ENCODE peak calls at places on chromosomes 5 and 9, in ten cellular contexts. One of them, this sample, is unnamed.

GRCh38 chr9:19493174-19493811 is 84.5 kb downstream of the ACER2 start:
- DNase-seq in uterus: peak; percentile 69
- DNase-seq in stomach: peak; percentile 32
- DNase-seq in fibroblast of lung: peak; percentile 87
- DNase-seq in heart right ventricle: peak; percentile 79
- DNase-seq in right lobe of liver: no peak
- DNase-seq in cardiac muscle cell: peak; percentile 72
- DNase-seq in mammary epithelial cell: peak; percentile 52
- DNase-seq in K562: peak; percentile 37
- DNase-seq in body of pancreas: peak; percentile 36
- DNase-seq in this sample: peak; percentile 51

GRCh38 chr5:23208959-23209431 is 298.4 kb upstream of the PRDM9 start:
- DNase-seq in body of pancreas: peak; percentile 15
- DNase-seq in right lobe of liver: no peak
- DNase-seq in mammary epithelial cell: peak; percentile 63
- DNase-seq in cardiac muscle cell: peak; percentile 71
- DNase-seq in heart right ventricle: no peak
- DNase-seq in stomach: no peak
- DNase-seq in uterus: no peak
- DNase-seq in K562: peak; percentile 29
- DNase-seq in fibroblast of lung: peak; percentile 79
- DNase-seq in this sample: peak; percentile 37

GRCh38 chr9:81112638-81113037 is 576.7 kb downstream of the TLE1 start:
- DNase-seq in fibroblast of lung: no peak
- DNase-seq in right lobe of liver: no peak
- DNase-seq in body of pancreas: no peak
- DNase-seq in uterus: no peak
- DNase-seq in cardiac muscle cell: no peak
- DNase-seq in heart right ventricle: no peak
- DNase-seq in stomach: no peak
- DNase-seq in K562: no peak
- DNase-seq in mammary epithelial cell: no peak
- DNase-seq in this sample: no peak

GRCh38 chr5:132510076-132510475 is 19.5 kb upstream of the IRF1 start:
- DNase-seq in fibroblast of lung: peak; percentile 96
- DNase-seq in uterus: no peak
- DNase-seq in heart right ventricle: no peak
- DNase-seq in K562: no peak
- DNase-seq in mammary epithelial cell: peak; percentile 80
- DNase-seq in stomach: no peak
- DNase-seq in cardiac muscle cell: no peak
- DNase-seq in body of pancreas: no peak
- DNase-seq in right lobe of liver: no peak
- DNase-seq in this sample: no peak

GRCh38 chr9:36191290-36191645 is 547 bp downstream of the CLTA start:
- DNase-seq in body of pancreas: no peak
- DNase-seq in heart right ventricle: peak; percentile 30
- DNase-seq in right lobe of liver: no peak
- DNase-seq in K562: no peak
- DNase-seq in stomach: peak; percentile 35
- DNase-seq in fibroblast of lung: peak; percentile 22
- DNase-seq in mammary epithelial cell: peak; percentile 30
- DNase-seq in uterus: no peak
- DNase-seq in cardiac muscle cell: peak; percentile 47
- DNase-seq in this sample: no peak

GRCh38 chr5:1331861-1332405 is 13.0 kb downstream of the CLPTM1L start:
- DNase-seq in fibroblast of lung: no peak
- DNase-seq in cardiac muscle cell: no peak
- DNase-seq in K562: no peak
- DNase-seq in body of pancreas: no peak
- DNase-seq in mammary epithelial cell: no peak
- DNase-seq in right lobe of liver: no peak
- DNase-seq in uterus: no peak
- DNase-seq in stomach: no peak
- DNase-seq in heart right ventricle: no peak
- DNase-seq in this sample: no peak

GRCh38 chr5:64796301-64796700 is 27.6 kb downstream of the CWC27 start:
- DNase-seq in fibroblast of lung: no peak
- DNase-seq in uterus: no peak
- DNase-seq in cardiac muscle cell: no peak
- DNase-seq in K562: no peak
- DNase-seq in stomach: no peak
- DNase-seq in mammary epithelial cell: no peak
- DNase-seq in heart right ventricle: no peak
- DNase-seq in body of pancreas: no peak
- DNase-seq in right lobe of liver: no peak
- DNase-seq in this sample: no peak

GRCh38 chr9:20312732-20313131 is 309.6 kb downstream of the MLLT3 start:
- DNase-seq in uterus: no peak
- DNase-seq in heart right ventricle: no peak
- DNase-seq in mammary epithelial cell: peak; percentile 66
- DNase-seq in K562: no peak
- DNase-seq in fibroblast of lung: peak; percentile 28
- DNase-seq in cardiac muscle cell: no peak
- DNase-seq in right lobe of liver: no peak
- DNase-seq in stomach: no peak
- DNase-seq in body of pancreas: no peak
- DNase-seq in this sample: no peak

GRCh38 chr5:115842952-115843351 is 1.2 kb downstream of the AP3S1 start:
- DNase-seq in cardiac muscle cell: no peak
- DNase-seq in right lobe of liver: no peak
- DNase-seq in K562: no peak
- DNase-seq in heart right ventricle: no peak
- DNase-seq in mammary epithelial cell: no peak
- DNase-seq in stomach: no peak
- DNase-seq in uterus: no peak
- DNase-seq in body of pancreas: no peak
- DNase-seq in fibroblast of lung: no peak
- DNase-seq in this sample: no peak

GRCh38 chr9:27688954-27689353 is 115.7 kb upstream of the C9orf72 start:
- DNase-seq in body of pancreas: no peak
- DNase-seq in fibroblast of lung: no peak
- DNase-seq in stomach: no peak
- DNase-seq in heart right ventricle: no peak
- DNase-seq in right lobe of liver: no peak
- DNase-seq in K562: no peak
- DNase-seq in uterus: no peak
- DNase-seq in mammary epithelial cell: no peak
- DNase-seq in cardiac muscle cell: no peak
- DNase-seq in this sample: no peak

GRCh38 chr5:64807505-64807904 is 38.8 kb downstream of the CWC27 start:
- DNase-seq in uterus: no peak
- DNase-seq in mammary epithelial cell: peak; percentile 12
- DNase-seq in body of pancreas: no peak
- DNase-seq in fibroblast of lung: peak; percentile 20
- DNase-seq in right lobe of liver: no peak
- DNase-seq in heart right ventricle: no peak
- DNase-seq in stomach: no peak
- DNase-seq in K562: no peak
- DNase-seq in cardiac muscle cell: no peak
- DNase-seq in this sample: no peak

GRCh38 chr5:178123987-178124925 is 6.6 kb upstream of the RMND5B start:
- DNase-seq in body of pancreas: peak; percentile 37
- DNase-seq in mammary epithelial cell: no peak
- DNase-seq in uterus: no peak
- DNase-seq in stomach: peak; percentile 38
- DNase-seq in fibroblast of lung: no peak
- DNase-seq in right lobe of liver: no peak
- DNase-seq in cardiac muscle cell: no peak
- DNase-seq in K562: no peak
- DNase-seq in heart right ventricle: no peak
- DNase-seq in this sample: peak; percentile 76

GRCh38 chr9:34651876-34652602 is at the start of gene IL11RA:
- DNase-seq in mammary epithelial cell: peak; percentile 79
- DNase-seq in K562: peak; percentile 94
- DNase-seq in cardiac muscle cell: peak; percentile 92
- DNase-seq in fibroblast of lung: peak; percentile 86
- DNase-seq in right lobe of liver: peak; percentile 97
- DNase-seq in uterus: peak; percentile 91
- DNase-seq in stomach: peak; percentile 69
- DNase-seq in body of pancreas: peak; percentile 71
- DNase-seq in heart right ventricle: peak; percentile 91
- DNase-seq in this sample: peak; percentile 97
- H3K4me3 ChIP-seq in mammary epithelial cell: no peak within 1 kb of the TSS
- H3K4me3 ChIP-seq in K562: peak within 1 kb of the TSS; percentile 34
- H3K4me3 ChIP-seq in cardiac muscle cell: peak within 1 kb of the TSS; percentile 21
- H3K4me3 ChIP-seq in fibroblast of lung: peak within 1 kb of the TSS; percentile 55
- H3K4me3 ChIP-seq in right lobe of liver: peak within 1 kb of the TSS; percentile 59
- H3K4me3 ChIP-seq in uterus: peak within 1 kb of the TSS; percentile 22
- H3K4me3 ChIP-seq in stomach: peak within 1 kb of the TSS; percentile 41
- H3K4me3 ChIP-seq in body of pancreas: no peak within 1 kb of the TSS
- H3K4me3 ChIP-seq in heart right ventricle: peak within 1 kb of the TSS; percentile 66
- H3K4me3 ChIP-seq in this sample: peak within 1 kb of the TSS; percentile 31

GRCh38 chr5:89580976-89581375 is 698.0 kb upstream of the MEF2C start:
- DNase-seq in cardiac muscle cell: no peak
- DNase-seq in body of pancreas: no peak
- DNase-seq in uterus: no peak
- DNase-seq in stomach: no peak
- DNase-seq in fibroblast of lung: no peak
- DNase-seq in K562: no peak
- DNase-seq in mammary epithelial cell: no peak
- DNase-seq in right lobe of liver: no peak
- DNase-seq in heart right ventricle: no peak
- DNase-seq in this sample: no peak

GRCh38 chr5:89584339-89584956 is 701.5 kb upstream of the MEF2C start:
- DNase-seq in cardiac muscle cell: no peak
- DNase-seq in body of pancreas: no peak
- DNase-seq in mammary epithelial cell: peak; percentile 88
- DNase-seq in K562: no peak
- DNase-seq in stomach: no peak
- DNase-seq in heart right ventricle: no peak
- DNase-seq in right lobe of liver: no peak
- DNase-seq in uterus: no peak
- DNase-seq in fibroblast of lung: peak; percentile 65
- DNase-seq in this sample: no peak

GRCh38 chr5:89583534-89583933 is 700.5 kb upstream of the MEF2C start:
- DNase-seq in heart right ventricle: no peak
- DNase-seq in cardiac muscle cell: no peak
- DNase-seq in stomach: no peak
- DNase-seq in right lobe of liver: no peak
- DNase-seq in uterus: no peak
- DNase-seq in mammary epithelial cell: no peak
- DNase-seq in fibroblast of lung: no peak
- DNase-seq in body of pancreas: no peak
- DNase-seq in K562: no peak
- DNase-seq in this sample: no peak

DNA sequence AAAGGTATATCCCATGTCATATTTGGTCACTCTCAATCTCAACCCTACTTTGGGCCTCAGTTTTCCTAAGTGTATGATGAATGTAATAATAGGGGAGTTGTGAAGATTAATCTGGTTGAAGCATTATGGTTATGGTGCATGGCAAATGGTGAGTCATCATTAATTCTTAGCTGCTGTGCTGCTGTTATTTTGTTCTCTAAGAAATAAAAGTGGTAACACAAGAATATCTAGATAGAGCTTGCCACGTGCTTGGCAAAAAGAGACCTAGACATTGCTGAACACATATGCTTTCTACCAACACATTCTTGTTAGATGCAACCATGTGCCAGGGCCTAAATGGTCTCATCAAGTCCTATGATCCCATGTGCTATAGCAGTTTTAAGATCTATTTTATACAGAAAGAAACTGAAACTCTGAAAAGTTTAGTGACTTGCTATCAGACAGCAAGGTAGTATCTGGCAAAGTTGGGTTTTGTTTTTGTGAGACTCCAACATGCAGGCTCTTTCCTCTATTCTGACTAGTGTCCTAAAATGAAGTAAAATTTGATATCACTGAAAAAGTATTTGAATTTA is 699.9 kb upstream of the MEF2C start:
- DNase-seq in fibroblast of lung: peak; percentile 19
- DNase-seq in right lobe of liver: no peak
- DNase-seq in K562: no peak
- DNase-seq in body of pancreas: no peak
- DNase-seq in stomach: no peak
- DNase-seq in mammary epithelial cell: peak; percentile 34
- DNase-seq in cardiac muscle cell: no peak
- DNase-seq in uterus: no peak
- DNase-seq in heart right ventricle: no peak
- DNase-seq in this sample: no peak
- H3K9me3 ChIP-seq in fibroblast of lung: no peaks in the 10 kb centered on the region
- H3K9me3 ChIP-seq in right lobe of liver: no peaks in the 10 kb centered on the region
- H3K9me3 ChIP-seq in K562: no peaks in the 10 kb centered on the region
- H3K9me3 ChIP-seq in body of pancreas: no peaks in the 10 kb centered on the region
- H3K9me3 ChIP-seq in stomach: no peaks in the 10 kb centered on the region
- H3K9me3 ChIP-seq in mammary epithelial cell: peaks cover 5% of the 10 kb centered on the region
- H3K9me3 ChIP-seq in cardiac muscle cell: no peaks in the 10 kb centered on the region
- H3K9me3 ChIP-seq in uterus: no peaks in the 10 kb centered on the region
- H3K9me3 ChIP-seq in heart right ventricle: no peaks in the 10 kb centered on the region
- H3K9me3 ChIP-seq in this sample: no peaks in the 10 kb centered on the region

DNA sequence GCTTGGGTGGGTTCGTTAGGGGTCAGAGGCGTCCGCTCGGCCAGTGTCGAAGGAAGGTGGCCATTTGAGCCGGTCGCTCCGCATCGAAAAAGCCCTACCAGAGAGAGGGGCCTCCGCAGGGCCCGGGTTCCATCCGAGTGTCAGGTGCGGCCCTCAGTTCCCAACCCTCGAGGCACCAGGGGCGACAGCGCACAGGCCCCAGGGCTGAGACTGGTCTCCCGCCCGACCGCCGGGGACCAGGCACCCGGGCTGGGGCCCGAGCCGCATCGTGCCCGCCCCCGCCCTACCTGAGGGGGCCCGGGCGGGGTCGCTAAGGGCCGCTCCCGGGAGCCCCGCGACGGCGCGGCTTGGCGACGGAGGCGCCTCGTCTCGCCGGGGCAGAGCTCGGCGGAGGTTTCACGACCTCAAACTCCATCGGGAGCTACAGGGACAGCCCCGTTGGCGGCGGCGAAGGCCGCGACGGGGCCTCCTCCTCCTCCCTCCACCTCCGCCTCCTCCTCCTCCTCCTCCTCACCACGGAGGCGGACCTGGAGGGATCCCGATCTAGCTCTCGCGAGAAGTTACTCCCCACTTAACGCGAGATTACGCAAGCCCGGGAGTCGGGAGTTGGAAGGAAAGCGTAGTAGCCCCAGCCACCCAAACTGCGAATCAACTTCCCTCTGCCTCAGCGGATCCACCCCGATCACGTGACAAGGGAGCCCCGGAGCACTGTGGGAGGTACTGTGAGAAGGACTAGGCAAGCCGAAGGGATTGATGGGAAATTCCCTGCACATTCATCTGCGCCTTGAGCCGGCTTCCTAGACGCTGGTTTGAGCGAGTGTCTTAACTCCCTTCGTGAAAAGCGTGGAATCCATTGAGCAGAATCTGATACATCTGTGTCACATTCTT is at the start of gene RC3H2:
- DNase-seq in stomach: peak; percentile 97
- DNase-seq in mammary epithelial cell: peak; percentile 100
- DNase-seq in fibroblast of lung: peak; percentile 100
- DNase-seq in right lobe of liver: peak; percentile 99
- DNase-seq in heart right ventricle: peak; percentile 93
- DNase-seq in body of pancreas: peak; percentile 98
- DNase-seq in cardiac muscle cell: peak; percentile 99
- DNase-seq in K562: peak; percentile 94
- DNase-seq in uterus: peak; percentile 99
- DNase-seq in this sample: peak; percentile 99
- TF ChIP-seq CTCF in stomach: no peak
- TF ChIP-seq CTCF in mammary epithelial cell: no peak
- TF ChIP-seq CTCF in fibroblast of lung: no peak
- TF ChIP-seq CTCF in right lobe of liver: no peak
- TF ChIP-seq CTCF in heart right ventricle: no peak
- TF ChIP-seq CTCF in body of pancreas: no peak
- TF ChIP-seq CTCF in cardiac muscle cell: no peak
- TF ChIP-seq CTCF in K562: no peak
- TF ChIP-seq CTCF in uterus: no peak
- TF ChIP-seq CTCF in this sample: no peak

GRCh38 chr5:17992296-17992695 is 358.0 kb downstream of the TAF11L14 start:
- DNase-seq in stomach: no peak
- DNase-seq in body of pancreas: no peak
- DNase-seq in mammary epithelial cell: no peak
- DNase-seq in uterus: no peak
- DNase-seq in cardiac muscle cell: no peak
- DNase-seq in heart right ventricle: no peak
- DNase-seq in K562: no peak
- DNase-seq in right lobe of liver: no peak
- DNase-seq in fibroblast of lung: no peak
- DNase-seq in this sample: no peak
- H3K4me3 ChIP-seq in stomach: no peak overlapping the region
- H3K4me3 ChIP-seq in body of pancreas: no peak overlapping the region
- H3K4me3 ChIP-seq in mammary epithelial cell: no peak overlapping the region
- H3K4me3 ChIP-seq in uterus: no peak overlapping the region
- H3K4me3 ChIP-seq in cardiac muscle cell: no peak overlapping the region
- H3K4me3 ChIP-seq in heart right ventricle: no peak overlapping the region
- H3K4me3 ChIP-seq in K562: no peak overlapping the region
- H3K4me3 ChIP-seq in right lobe of liver: no peak overlapping the region
- H3K4me3 ChIP-seq in fibroblast of lung: no peak overlapping the region
- H3K4me3 ChIP-seq in this sample: no peak overlapping the region

This sample was measured in Caco-2.